ENCODE peak calls at places on chromosome 15, in four cellular contexts. One of them, this sample, is unnamed.

GRCh38 chr15:97881568-97881967 is 78.9 kb upstream of the ARRDC4 start:
- DNase-seq in amniotic stem cell: no peak
- DNase-seq in HEK293T: no peak
- DNase-seq in iris pigment epithelial cell: no peak
- DNase-seq in this sample: no peak

GRCh38 chr15:77815015-77815414 is 182.3 kb upstream of the LINGO1 start:
- DNase-seq in iris pigment epithelial cell: no peak
- DNase-seq in amniotic stem cell: no peak
- DNase-seq in HEK293T: no peak
- DNase-seq in this sample: no peak

GRCh38 chr15:48330045-48330840 is 986 bp upstream of the DUT start:
- DNase-seq in HEK293T: no peak
- DNase-seq in amniotic stem cell: no peak
- DNase-seq in iris pigment epithelial cell: peak; percentile 37
- DNase-seq in this sample: no peak

GRCh38 chr15:61946778-61947177 is 113.5 kb downstream of the VPS13C start:
- DNase-seq in iris pigment epithelial cell: peak; percentile 41
- DNase-seq in amniotic stem cell: no peak
- DNase-seq in HEK293T: no peak
- DNase-seq in this sample: no peak

GRCh38 chr15:64847448-64847847 is 5.7 kb downstream of the PLEKHO2 start:
- DNase-seq in HEK293T: no peak
- DNase-seq in iris pigment epithelial cell: no peak
- DNase-seq in amniotic stem cell: no peak
- DNase-seq in this sample: no peak

GRCh38 chr15:63381301-63382192 is at the start of gene CA12:
- DNase-seq in amniotic stem cell: no peak
- DNase-seq in HEK293T: peak; percentile 33
- DNase-seq in iris pigment epithelial cell: peak; percentile 55
- DNase-seq in this sample: no peak

GRCh38 chr15:70140031-70140542 is 42.4 kb upstream of the TLE3 start:
- DNase-seq in iris pigment epithelial cell: no peak
- DNase-seq in HEK293T: no peak
- DNase-seq in amniotic stem cell: no peak
- DNase-seq in this sample: no peak

GRCh38 chr15:70357453-70357852 is 259.7 kb upstream of the TLE3 start:
- DNase-seq in amniotic stem cell: no peak
- DNase-seq in iris pigment epithelial cell: no peak
- DNase-seq in HEK293T: no peak
- DNase-seq in this sample: no peak

GRCh38 chr15:69424001-69424400 is 9.9 kb downstream of the KIF23 start:
- DNase-seq in iris pigment epithelial cell: peak; percentile 56
- DNase-seq in amniotic stem cell: no peak
- DNase-seq in HEK293T: no peak
- DNase-seq in this sample: no peak

GRCh38 chr15:46326173-46326572 is 691.3 kb downstream of the SQOR start:
- DNase-seq in HEK293T: no peak
- DNase-seq in amniotic stem cell: no peak
- DNase-seq in iris pigment epithelial cell: no peak
- DNase-seq in this sample: no peak

GRCh38 chr15:73573572-73573971 is 59.6 kb downstream of the NPTN start:
- DNase-seq in HEK293T: no peak
- DNase-seq in iris pigment epithelial cell: peak; percentile 95
- DNase-seq in amniotic stem cell: no peak
- DNase-seq in this sample: no peak

GRCh38 chr15:45630958-45631691 is 3.7 kb upstream of the SQOR start:
- DNase-seq in HEK293T: no peak
- DNase-seq in amniotic stem cell: peak; percentile 56
- DNase-seq in iris pigment epithelial cell: peak; percentile 94
- DNase-seq in this sample: no peak

GRCh38 chr15:89457086-89457485 is 39.3 kb downstream of the RHCG start:
- DNase-seq in HEK293T: peak; percentile 75
- DNase-seq in amniotic stem cell: no peak
- DNase-seq in iris pigment epithelial cell: peak; percentile 45
- DNase-seq in this sample: no peak

GRCh38 chr15:98177950-98178848 is 217.7 kb downstream of the ARRDC4 start:
- DNase-seq in iris pigment epithelial cell: peak; percentile 79
- DNase-seq in HEK293T: peak; percentile 82
- DNase-seq in amniotic stem cell: peak; percentile 16
- DNase-seq in this sample: peak; percentile 36

GRCh38 chr15:59143281-59143680 is 38.3 kb downstream of the CCNB2 start:
- DNase-seq in HEK293T: no peak
- DNase-seq in iris pigment epithelial cell: no peak
- DNase-seq in amniotic stem cell: no peak
- DNase-seq in this sample: no peak

GRCh38 chr15:87871130-87871737 is 385.3 kb downstream of the NTRK3 start:
- DNase-seq in HEK293T: no peak
- DNase-seq in amniotic stem cell: no peak
- DNase-seq in iris pigment epithelial cell: peak; percentile 12
- DNase-seq in this sample: no peak

GRCh38 chr15:85771781-85772445 is 22.8 kb downstream of the KLHL25 start:
- DNase-seq in HEK293T: no peak
- DNase-seq in iris pigment epithelial cell: peak; percentile 43
- DNase-seq in amniotic stem cell: no peak
- DNase-seq in this sample: no peak

GRCh38 chr15:28885630-28886430 is at the start of gene APBA2:
- DNase-seq in amniotic stem cell: no peak
- DNase-seq in HEK293T: peak; percentile 65
- DNase-seq in iris pigment epithelial cell: peak; percentile 57
- DNase-seq in this sample: no peak

GRCh38 chr15:38536201-38536676 is 28.4 kb downstream of the RASGRP1 start:
- DNase-seq in HEK293T: no peak
- DNase-seq in iris pigment epithelial cell: peak; percentile 96
- DNase-seq in amniotic stem cell: peak; percentile 79
- DNase-seq in this sample: no peak

GRCh38 chr15:60373745-60374144 is 24.0 kb downstream of the ANXA2 start:
- DNase-seq in amniotic stem cell: no peak
- DNase-seq in HEK293T: no peak
- DNase-seq in iris pigment epithelial cell: no peak
- DNase-seq in this sample: no peak

GRCh38 chr15:90062023-90062728 is 40.1 kb downstream of the IDH2 start:
- DNase-seq in HEK293T: no peak
- DNase-seq in amniotic stem cell: no peak
- DNase-seq in iris pigment epithelial cell: peak; percentile 22
- DNase-seq in this sample: no peak

GRCh38 chr15:77599357-77599756 is 33.4 kb downstream of the LINGO1 start:
- DNase-seq in amniotic stem cell: no peak
- DNase-seq in HEK293T: no peak
- DNase-seq in iris pigment epithelial cell: no peak
- DNase-seq in this sample: no peak

This sample was measured in GM20000.